ENCODE peak calls at places on chromosomes 1 and 21, in eight cellular contexts. N is stomach, U is cardiac fibroblast, J is psoas muscle, V is left ventricle myocardium inferior, W is sigmoid colon, R is neural progenitor cell, I is MM.1S. L is an unnamed sample.

GRCh38 chr1:147292012-147292411 is 49.5 kb downstream of the CHD1L start:
- DNase-seq in N (no peak), U (peak; percentile 90), J (no peak), V (no peak), W (no peak), R (no peak), I (no peak), L (no peak)

GRCh38 chr1:225871374-225872074 is 10.7 kb downstream of the TMEM63A start:
- DNase-seq in N (no peak), U (peak; percentile 30), J (no peak), V (no peak), W (no peak), R (no peak), I (no peak), L (peak; percentile 66)

GRCh38 chr1:85245891-85246290 is 13.6 kb downstream of the C1orf52 start:
- DNase-seq in N (no peak), U (no peak), J (no peak), V (no peak), W (no peak), R (no peak), I (no peak), L (no peak)

GRCh38 chr1:24413350-24414163 is at the start of gene STPG1:
- DNase-seq in N (peak; percentile 88), U (peak; percentile 91), J (peak; percentile 68), V (peak; percentile 76), W (peak; percentile 90), R (peak; percentile 88), I (peak; percentile 90), L (peak; percentile 57)

GRCh38 chr1:172343246-172344099 is 77.0 kb upstream of the C1orf105 start:
- DNase-seq in N (no peak), U (peak; percentile 93), J (no peak), V (no peak), W (no peak), R (no peak), I (peak; percentile 10), L (no peak)

GRCh38 chr1:108913105-108913948 is 36.5 kb downstream of the GPSM2 start:
- DNase-seq in N (no peak), U (no peak), J (no peak), V (no peak), W (no peak), R (no peak), I (no peak), L (no peak)

GRCh38 chr1:78375996-78376395 is 114.8 kb upstream of the PTGFR start:
- DNase-seq in N (no peak), U (peak; percentile 22), J (no peak), V (no peak), W (no peak), R (no peak), I (peak; percentile 66), L (no peak)

GRCh38 chr1:53942149-53942957 is 3.1 kb downstream of the IFT25 start:
- DNase-seq in N (no peak), U (peak; percentile 47), J (no peak), V (no peak), W (no peak), R (no peak), I (no peak), L (peak; percentile 42)

GRCh38 chr1:46522184-46522968 is 29.1 kb downstream of the KNCN start:
- DNase-seq in N (peak; percentile 58), U (peak; percentile 89), J (peak; percentile 63), V (no peak), W (no peak), R (peak; percentile 39), I (no peak), L (peak; percentile 8)

GRCh38 chr1:230747886-230748800 is 955 bp downstream of the CAPN9 start:
- DNase-seq in N (peak; percentile 92), U (no peak), J (no peak), V (no peak), W (no peak), R (no peak), I (no peak), L (no peak)

GRCh38 chr1:222048030-222048632 is 306.2 kb upstream of the DUSP10 start:
- DNase-seq in N (no peak), U (peak; percentile 56), J (no peak), V (no peak), W (no peak), R (no peak), I (no peak), L (no peak)

GRCh38 chr1:23720256-23720995 is 22.8 kb upstream of the ELOA start:
- DNase-seq in N (no peak), U (peak; percentile 67), J (no peak), V (no peak), W (no peak), R (no peak), I (no peak), L (no peak)

GRCh38 chr1:229843627-229844238 is 217.7 kb downstream of the URB2 start:
- DNase-seq in N (no peak), U (peak; percentile 53), J (peak; percentile 61), V (peak; percentile 41), W (peak; percentile 90), R (no peak), I (no peak), L (peak; percentile 75)

GRCh38 chr21:37060296-37060695 is 12.6 kb downstream of the PIGP start:
- DNase-seq in N (peak; percentile 40), U (peak; percentile 97), J (peak; percentile 36), V (no peak), W (no peak), R (peak; percentile 76), I (no peak), L (no peak)

GRCh38 chr1:94614980-94615379 is 73.4 kb upstream of the F3 start:
- DNase-seq in N (peak; percentile 53), U (no peak), J (no peak), V (no peak), W (no peak), R (no peak), I (no peak), L (no peak)

GRCh38 chr1:28326980-28327379 is 1.9 kb upstream of the MED18 start:
- DNase-seq in N (no peak), U (no peak), J (no peak), V (no peak), W (no peak), R (no peak), I (no peak), L (no peak)

GRCh38 chr1:113874017-113874879 is 2.7 kb upstream of the PTPN22 start:
- DNase-seq in N (no peak), U (peak; percentile 51), J (no peak), V (no peak), W (no peak), R (peak; percentile 9), I (no peak), L (no peak)
- TF ChIP-seq CTCF in N (no peak), U (peak; percentile 48), J (no peak), V (no peak), W (no peak), R (peak; percentile 35), I (peak; percentile 20), L (peak; percentile 38)

DNA sequence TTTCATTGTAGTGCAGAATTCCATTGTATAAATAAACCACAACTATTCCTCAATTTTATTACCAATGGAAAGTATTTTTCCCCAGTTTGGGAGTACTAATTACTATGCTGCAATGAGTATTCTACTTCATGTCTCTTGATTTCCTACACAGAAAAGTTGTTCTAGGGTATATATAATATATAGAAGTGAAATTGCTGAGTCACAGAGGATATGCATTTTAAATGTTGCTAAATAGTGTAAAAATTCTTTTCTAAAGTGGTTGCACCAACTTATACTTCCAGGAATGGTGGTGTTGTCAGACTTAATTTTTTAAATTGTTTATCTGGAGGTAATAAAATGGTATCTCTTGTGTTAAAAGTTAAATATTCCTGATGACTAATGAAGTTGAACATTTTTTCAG is 19.0 kb upstream of the MYOG start:
- DNase-seq in N (no peak), U (no peak), J (no peak), V (no peak), W (no peak), R (no peak), I (no peak), L (no peak)
- H3K4me3 ChIP-seq in N (no peak overlapping the region), U (no peak overlapping the region), J (no peak overlapping the region), V (no peak overlapping the region), W (no peak overlapping the region), R (no peak overlapping the region), I (no peak overlapping the region), L (no peak overlapping the region)

DNA sequence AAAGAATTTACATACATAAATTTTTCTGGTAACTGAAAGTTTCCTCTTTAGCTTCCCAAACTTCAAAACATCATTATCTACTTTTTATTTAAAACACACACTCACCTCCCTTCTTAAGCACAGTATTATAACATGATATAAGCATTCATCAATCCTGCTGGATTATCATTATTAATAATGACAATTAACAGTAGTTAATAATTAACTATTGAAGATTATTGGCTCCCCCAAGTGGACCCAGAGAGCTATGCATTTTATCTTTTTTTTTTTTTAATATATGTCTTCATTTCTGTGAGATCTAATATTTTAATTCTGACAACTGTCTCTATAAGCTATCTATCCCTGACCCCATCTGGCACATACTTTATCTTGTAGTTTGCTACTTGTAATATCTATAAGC is 252.1 kb upstream of the CACYBP start:
- DNase-seq in N (no peak), U (no peak), J (no peak), V (no peak), W (no peak), R (no peak), I (no peak), L (no peak)
- TF ChIP-seq CTCF in N (no peak), U (no peak), J (no peak), V (no peak), W (no peak), R (peak; percentile 25), I (peak; percentile 38), L (peak; percentile 16)

GRCh38 chr1:240094043-240094722 is 2.5 kb downstream of the FMN2 start:
- DNase-seq in N (no peak), U (no peak), J (no peak), V (no peak), W (no peak), R (no peak), I (no peak), L (no peak)

GRCh38 chr1:240091614-240092300 is at the start of gene FMN2:
- DNase-seq in N (no peak), U (no peak), J (no peak), V (no peak), W (peak; percentile 71), R (peak; percentile 88), I (peak; percentile 58), L (no peak)

GRCh38 chr1:240093120-240093961 is 1.7 kb downstream of the FMN2 start:
- DNase-seq in N (no peak), U (no peak), J (no peak), V (no peak), W (peak; percentile 67), R (peak; percentile 64), I (no peak), L (no peak)

GRCh38 chr1:240092301-240093119 is 827 bp downstream of the FMN2 start:
- DNase-seq in N (no peak), U (peak; percentile 53), J (no peak), V (no peak), W (peak; percentile 66), R (peak; percentile 70), I (no peak), L (no peak)

GRCh38 chr1:240091201-240091600 is 482 bp upstream of the FMN2 start:
- DNase-seq in N (no peak), U (no peak), J (no peak), V (no peak), W (no peak), R (no peak), I (no peak), L (no peak)
- H3K4me3 ChIP-seq in N (peak overlapping the region; percentile 46), U (peak overlapping the region; percentile 43), J (peak overlapping the region; percentile 48), V (peak overlapping the region; percentile 58), W (peak overlapping the region; percentile 71), R (peak overlapping the region; percentile 94), I (peak overlapping the region; percentile 49), L (no peak overlapping the region)

L was measured in LNCaP clone FGC.